ENCODE peak calls at places on chromosome 6, in four cellular contexts. One of them, this sample, is unnamed.

GRCh38 chr6:53658992-53659391 is 6.6 kb downstream of the KLHL31 start:
- DNase-seq in stimulated activated naive CD8-positive, alpha-beta T cell treated with anti-CD3 and anti-CD28 coated beads, Interleukin-15, Interleukin-2, amounts not matched to agents 100 U/mL and 50 U/mL, for 24 hours: no peak
- DNase-seq in cardiac muscle cell: no peak
- DNase-seq in PC-3: peak; percentile 38
- DNase-seq in this sample: no peak

GRCh38 chr6:39189915-39190544 is 39.2 kb downstream of the KCNK5 start:
- DNase-seq in cardiac muscle cell: peak; percentile 27
- DNase-seq in stimulated activated naive CD8-positive, alpha-beta T cell treated with anti-CD3 and anti-CD28 coated beads, Interleukin-15, Interleukin-2, amounts not matched to agents 100 U/mL and 50 U/mL, for 24 hours: peak; percentile 32
- DNase-seq in PC-3: peak; percentile 55
- DNase-seq in this sample: peak; percentile 41

GRCh38 chr6:143276436-143276835 is 174.1 kb downstream of the ADAT2 start:
- DNase-seq in stimulated activated naive CD8-positive, alpha-beta T cell treated with anti-CD3 and anti-CD28 coated beads, Interleukin-15, Interleukin-2, amounts not matched to agents 100 U/mL and 50 U/mL, for 24 hours: no peak
- DNase-seq in cardiac muscle cell: no peak
- DNase-seq in PC-3: no peak
- DNase-seq in this sample: no peak

GRCh38 chr6:140909156-140909555 is 1223.6 kb upstream of the GJE1 start:
- DNase-seq in cardiac muscle cell: no peak
- DNase-seq in stimulated activated naive CD8-positive, alpha-beta T cell treated with anti-CD3 and anti-CD28 coated beads, Interleukin-15, Interleukin-2, amounts not matched to agents 100 U/mL and 50 U/mL, for 24 hours: no peak
- DNase-seq in PC-3: no peak
- DNase-seq in this sample: no peak

GRCh38 chr6:68326762-68327161 is 308.3 kb upstream of the ADGRB3 start:
- DNase-seq in PC-3: no peak
- DNase-seq in stimulated activated naive CD8-positive, alpha-beta T cell treated with anti-CD3 and anti-CD28 coated beads, Interleukin-15, Interleukin-2, amounts not matched to agents 100 U/mL and 50 U/mL, for 24 hours: no peak
- DNase-seq in cardiac muscle cell: no peak
- DNase-seq in this sample: no peak

GRCh38 chr6:20119446-20119845 is 92.8 kb downstream of the MBOAT1 start:
- DNase-seq in PC-3: no peak
- DNase-seq in stimulated activated naive CD8-positive, alpha-beta T cell treated with anti-CD3 and anti-CD28 coated beads, Interleukin-15, Interleukin-2, amounts not matched to agents 100 U/mL and 50 U/mL, for 24 hours: no peak
- DNase-seq in cardiac muscle cell: no peak
- DNase-seq in this sample: peak; percentile 32

GRCh38 chr6:13613029-13613594 is 2.0 kb upstream of the NOL7 start:
- DNase-seq in PC-3: no peak
- DNase-seq in cardiac muscle cell: no peak
- DNase-seq in stimulated activated naive CD8-positive, alpha-beta T cell treated with anti-CD3 and anti-CD28 coated beads, Interleukin-15, Interleukin-2, amounts not matched to agents 100 U/mL and 50 U/mL, for 24 hours: no peak
- DNase-seq in this sample: no peak

GRCh38 chr6:158060447-158061360 is 79.0 kb downstream of the SYNJ2 start:
- DNase-seq in stimulated activated naive CD8-positive, alpha-beta T cell treated with anti-CD3 and anti-CD28 coated beads, Interleukin-15, Interleukin-2, amounts not matched to agents 100 U/mL and 50 U/mL, for 24 hours: no peak
- DNase-seq in PC-3: peak; percentile 93
- DNase-seq in cardiac muscle cell: peak; percentile 96
- DNase-seq in this sample: no peak

GRCh38 chr6:46781478-46782378 is 11.5 kb upstream of the MEP1A start:
- DNase-seq in stimulated activated naive CD8-positive, alpha-beta T cell treated with anti-CD3 and anti-CD28 coated beads, Interleukin-15, Interleukin-2, amounts not matched to agents 100 U/mL and 50 U/mL, for 24 hours: peak; percentile 37
- DNase-seq in PC-3: peak; percentile 87
- DNase-seq in cardiac muscle cell: peak; percentile 76
- DNase-seq in this sample: peak; percentile 48

GRCh38 chr6:92243315-92243714 is 1176.0 kb downstream of the EPHA7 start:
- DNase-seq in cardiac muscle cell: no peak
- DNase-seq in stimulated activated naive CD8-positive, alpha-beta T cell treated with anti-CD3 and anti-CD28 coated beads, Interleukin-15, Interleukin-2, amounts not matched to agents 100 U/mL and 50 U/mL, for 24 hours: no peak
- DNase-seq in PC-3: no peak
- DNase-seq in this sample: no peak

GRCh38 chr6:33018418-33018817 is 9.0 kb upstream of the HLA-DOA start:
- DNase-seq in cardiac muscle cell: no peak
- DNase-seq in PC-3: no peak
- DNase-seq in stimulated activated naive CD8-positive, alpha-beta T cell treated with anti-CD3 and anti-CD28 coated beads, Interleukin-15, Interleukin-2, amounts not matched to agents 100 U/mL and 50 U/mL, for 24 hours: no peak
- DNase-seq in this sample: no peak

GRCh38 chr6:137002505-137002904 is 42.3 kb downstream of the IL20RA start:
- DNase-seq in cardiac muscle cell: no peak
- DNase-seq in PC-3: peak; percentile 65
- DNase-seq in stimulated activated naive CD8-positive, alpha-beta T cell treated with anti-CD3 and anti-CD28 coated beads, Interleukin-15, Interleukin-2, amounts not matched to agents 100 U/mL and 50 U/mL, for 24 hours: no peak
- DNase-seq in this sample: no peak

GRCh38 chr6:31265926-31266325 is 6.0 kb downstream of the HLA-C start:
- DNase-seq in PC-3: no peak
- DNase-seq in stimulated activated naive CD8-positive, alpha-beta T cell treated with anti-CD3 and anti-CD28 coated beads, Interleukin-15, Interleukin-2, amounts not matched to agents 100 U/mL and 50 U/mL, for 24 hours: no peak
- DNase-seq in cardiac muscle cell: no peak
- DNase-seq in this sample: no peak

GRCh38 chr6:43712590-43712989 is 25.0 kb upstream of the MRPS18A start:
- DNase-seq in cardiac muscle cell: no peak
- DNase-seq in PC-3: no peak
- DNase-seq in stimulated activated naive CD8-positive, alpha-beta T cell treated with anti-CD3 and anti-CD28 coated beads, Interleukin-15, Interleukin-2, amounts not matched to agents 100 U/mL and 50 U/mL, for 24 hours: no peak
- DNase-seq in this sample: no peak

GRCh38 chr6:9554806-9555205 is 860.1 kb downstream of the TFAP2A start:
- DNase-seq in PC-3: no peak
- DNase-seq in stimulated activated naive CD8-positive, alpha-beta T cell treated with anti-CD3 and anti-CD28 coated beads, Interleukin-15, Interleukin-2, amounts not matched to agents 100 U/mL and 50 U/mL, for 24 hours: no peak
- DNase-seq in cardiac muscle cell: no peak
- DNase-seq in this sample: no peak

GRCh38 chr6:110875548-110876169 is 1.1 kb downstream of the AMD1 start:
- DNase-seq in PC-3: no peak
- DNase-seq in cardiac muscle cell: peak; percentile 32
- DNase-seq in stimulated activated naive CD8-positive, alpha-beta T cell treated with anti-CD3 and anti-CD28 coated beads, Interleukin-15, Interleukin-2, amounts not matched to agents 100 U/mL and 50 U/mL, for 24 hours: peak; percentile 72
- DNase-seq in this sample: peak; percentile 90

GRCh38 chr6:139981810-139982550 is 607.5 kb upstream of the CITED2 start:
- DNase-seq in cardiac muscle cell: peak; percentile 66
- DNase-seq in PC-3: peak; percentile 74
- DNase-seq in stimulated activated naive CD8-positive, alpha-beta T cell treated with anti-CD3 and anti-CD28 coated beads, Interleukin-15, Interleukin-2, amounts not matched to agents 100 U/mL and 50 U/mL, for 24 hours: no peak
- DNase-seq in this sample: peak; percentile 49

GRCh38 chr6:75830959-75831885 is 82.2 kb downstream of the MYO6 start:
- DNase-seq in stimulated activated naive CD8-positive, alpha-beta T cell treated with anti-CD3 and anti-CD28 coated beads, Interleukin-15, Interleukin-2, amounts not matched to agents 100 U/mL and 50 U/mL, for 24 hours: peak; percentile 4
- DNase-seq in PC-3: no peak
- DNase-seq in cardiac muscle cell: peak; percentile 32
- DNase-seq in this sample: no peak

GRCh38 chr6:143457563-143458359 is 7.2 kb downstream of the PEX3 start:
- DNase-seq in cardiac muscle cell: peak; percentile 30
- DNase-seq in PC-3: peak; percentile 49
- DNase-seq in stimulated activated naive CD8-positive, alpha-beta T cell treated with anti-CD3 and anti-CD28 coated beads, Interleukin-15, Interleukin-2, amounts not matched to agents 100 U/mL and 50 U/mL, for 24 hours: no peak
- DNase-seq in this sample: no peak

GRCh38 chr6:142474446-142475289 is 172.9 kb downstream of the ADGRG6 start:
- DNase-seq in stimulated activated naive CD8-positive, alpha-beta T cell treated with anti-CD3 and anti-CD28 coated beads, Interleukin-15, Interleukin-2, amounts not matched to agents 100 U/mL and 50 U/mL, for 24 hours: no peak
- DNase-seq in cardiac muscle cell: peak; percentile 78
- DNase-seq in PC-3: peak; percentile 78
- DNase-seq in this sample: peak; percentile 53

GRCh38 chr6:119075200-119075981 is 3.1 kb downstream of the FAM184A start:
- DNase-seq in PC-3: no peak
- DNase-seq in stimulated activated naive CD8-positive, alpha-beta T cell treated with anti-CD3 and anti-CD28 coated beads, Interleukin-15, Interleukin-2, amounts not matched to agents 100 U/mL and 50 U/mL, for 24 hours: no peak
- DNase-seq in cardiac muscle cell: no peak
- DNase-seq in this sample: no peak

GRCh38 chr6:6002005-6002808 is 4.5 kb downstream of the NRN1 start:
- DNase-seq in PC-3: no peak
- DNase-seq in cardiac muscle cell: no peak
- DNase-seq in stimulated activated naive CD8-positive, alpha-beta T cell treated with anti-CD3 and anti-CD28 coated beads, Interleukin-15, Interleukin-2, amounts not matched to agents 100 U/mL and 50 U/mL, for 24 hours: peak; percentile 13
- DNase-seq in this sample: peak; percentile 85

GRCh38 chr6:11273406-11274065 is 41.1 kb upstream of the NEDD9 start:
- DNase-seq in cardiac muscle cell: no peak
- DNase-seq in PC-3: peak; percentile 88
- DNase-seq in stimulated activated naive CD8-positive, alpha-beta T cell treated with anti-CD3 and anti-CD28 coated beads, Interleukin-15, Interleukin-2, amounts not matched to agents 100 U/mL and 50 U/mL, for 24 hours: no peak
- DNase-seq in this sample: no peak

GRCh38 chr6:6788394-6789020 is 200.0 kb downstream of the LY86 start:
- DNase-seq in PC-3: peak; percentile 40
- DNase-seq in stimulated activated naive CD8-positive, alpha-beta T cell treated with anti-CD3 and anti-CD28 coated beads, Interleukin-15, Interleukin-2, amounts not matched to agents 100 U/mL and 50 U/mL, for 24 hours: no peak
- DNase-seq in cardiac muscle cell: peak; percentile 31
- DNase-seq in this sample: no peak

This sample was measured in retina.